ENCODE peak calls at places on chromosome 9, in four cellular contexts. D, U, N and R are unnamed samples.
A peak's percentile ranks its signal among the peaks of the same experiment; 100 is the strongest.

GRCh38 chr9:7983361-7983974 is 183.9 kb upstream of the DMAC1 start:
- DNase-seq in D (no peak), N (no peak), U (no peak), R (no peak)

GRCh38 chr9:131111854-131112311 is 13.5 kb upstream of the NUP214 start:
- DNase-seq in D (no peak), N (no peak), U (no peak), R (peak; percentile 87)

GRCh38 chr9:76987594-76988200 is 31.8 kb upstream of the FOXB2 start:
- DNase-seq in D (peak; percentile 65), N (no peak), U (no peak), R (peak; percentile 64)

GRCh38 chr9:95409650-95410426 is 92.3 kb upstream of the FANCC start:
- DNase-seq in D (peak; percentile 84), U (no peak), N (no peak), R (no peak)

GRCh38 chr9:118034701-118035100 is 330.5 kb downstream of the TLR4 start:
- DNase-seq in D (no peak), N (no peak), U (no peak), R (no peak)

GRCh38 chr9:801399-802071 is 40.0 kb upstream of the DMRT1 start:
- DNase-seq in U (no peak), N (no peak), D (peak; percentile 15), R (no peak)

GRCh38 chr9:123402981-123403509 is 47.0 kb downstream of the CRB2 start:
- DNase-seq in D (no peak), N (no peak), U (no peak), R (no peak)

GRCh38 chr9:13933268-13933656 is 380.7 kb downstream of the NFIB start:
- DNase-seq in D (no peak), U (no peak), N (no peak), R (no peak)

GRCh38 chr9:82466616-82467251 is 478.2 kb downstream of the SPATA31D1 start:
- DNase-seq in U (no peak), D (peak; percentile 18), N (no peak), R (peak; percentile 45)

GRCh38 chr9:105969672-105970071 is 275.3 kb downstream of the TMEM38B start:
- DNase-seq in U (no peak), D (no peak), N (no peak), R (no peak)

GRCh38 chr9:79687131-79687447 is 115.3 kb downstream of the TLE4 start:
- DNase-seq in D (peak; percentile 21), U (no peak), N (peak; percentile 26), R (no peak)

GRCh38 chr9:42388846-42389245 is 205.4 kb downstream of the SPATA31A6 start:
- DNase-seq in U (no peak), D (no peak), N (no peak), R (peak; percentile 57)

GRCh38 chr9:94949330-94949729 is 222.8 kb downstream of the AOPEP start:
- DNase-seq in U (no peak), N (no peak), D (no peak), R (peak; percentile 56)

GRCh38 chr9:88092699-88093359 is 45.4 kb downstream of the SPATA31C2 start:
- DNase-seq in U (no peak), D (no peak), N (no peak), R (no peak)

GRCh38 chr9:105994970-105995369 is 300.6 kb downstream of the TMEM38B start:
- DNase-seq in U (no peak), N (no peak), D (peak; percentile 2), R (no peak)

GRCh38 chr9:818958-819357 is 22.5 kb upstream of the DMRT1 start:
- DNase-seq in D (no peak), N (no peak), U (no peak), R (no peak)

GRCh38 chr9:27408523-27408922 is 111.6 kb upstream of the EQTN start:
- DNase-seq in N (no peak), U (no peak), D (no peak), R (no peak)

GRCh38 chr9:88852794-88853193 is 138.5 kb upstream of the S1PR3 start:
- DNase-seq in N (no peak), U (no peak), D (peak; percentile 94), R (no peak)

GRCh38 chr9:112332977-112333638 is at the start of gene PTBP3:
- DNase-seq in U (peak; percentile 76), N (peak; percentile 74), D (peak; percentile 83), R (peak; percentile 79)

GRCh38 chr9:112333639-112334318 is 360 bp upstream of the PTBP3 start:
- DNase-seq in N (peak; percentile 86), D (peak; percentile 99), U (peak; percentile 87), R (peak; percentile 98)

GRCh38 chr9:112332272-112332671 is 1.1 kb downstream of the PTBP3 start:
- DNase-seq in N (no peak), U (peak; percentile 14), D (peak; percentile 36), R (no peak)

GRCh38 chr9:112332674-112332976 is 794 bp downstream of the PTBP3 start:
- DNase-seq in D (no peak), U (no peak), N (no peak), R (no peak)

DNA sequence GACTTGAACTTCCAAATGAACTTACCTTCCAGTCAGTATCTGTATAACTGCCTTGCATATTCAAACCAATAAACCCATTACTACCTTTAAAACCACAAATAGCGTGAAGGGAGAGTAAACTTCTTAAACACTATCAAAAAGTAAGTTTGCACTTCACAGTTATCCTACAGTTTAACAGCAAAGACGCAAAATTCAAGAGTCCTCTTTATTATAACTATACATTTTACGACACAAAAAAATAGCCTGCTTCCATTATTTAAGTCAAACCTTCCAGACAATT is 1.8 kb downstream of the PTBP3 start:
- DNase-seq in D (no peak), U (peak; percentile 6), N (no peak), R (no peak)
- H3K4me3 ChIP-seq in D (peak overlapping the region; percentile 97), U (peak overlapping the region; percentile 96), N (peak overlapping the region; percentile 81), R (peak overlapping the region; percentile 6)

DNA sequence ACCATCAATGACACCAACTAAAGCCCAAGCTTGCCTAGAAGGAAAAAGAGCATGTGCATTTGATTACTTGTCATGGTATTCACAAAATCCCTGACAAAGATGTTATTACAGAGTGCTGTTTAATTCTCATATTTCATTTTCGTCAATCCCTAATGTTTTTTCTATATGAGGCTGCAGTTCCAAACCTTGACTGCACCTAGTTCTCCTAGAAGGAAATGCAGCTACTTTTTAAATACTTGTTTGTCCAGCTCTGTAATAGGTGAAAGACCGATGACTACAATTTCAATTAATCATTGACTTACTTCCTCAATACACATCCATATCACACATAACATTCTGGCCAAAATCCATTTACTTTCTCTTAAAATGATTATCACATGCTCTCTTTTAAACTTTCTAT is 28.1 kb downstream of the CEMIP2 start:
- DNase-seq in U (no peak), D (no peak), N (no peak), R (no peak)
- H3K36me3 ChIP-seq in U (peaks cover 75% of the 10 kb centered on the region), D (peaks cover 15% of the 10 kb centered on the region), N (peaks cover 16% of the 10 kb centered on the region), R (peaks cover 2% of the 10 kb centered on the region)

DNA sequence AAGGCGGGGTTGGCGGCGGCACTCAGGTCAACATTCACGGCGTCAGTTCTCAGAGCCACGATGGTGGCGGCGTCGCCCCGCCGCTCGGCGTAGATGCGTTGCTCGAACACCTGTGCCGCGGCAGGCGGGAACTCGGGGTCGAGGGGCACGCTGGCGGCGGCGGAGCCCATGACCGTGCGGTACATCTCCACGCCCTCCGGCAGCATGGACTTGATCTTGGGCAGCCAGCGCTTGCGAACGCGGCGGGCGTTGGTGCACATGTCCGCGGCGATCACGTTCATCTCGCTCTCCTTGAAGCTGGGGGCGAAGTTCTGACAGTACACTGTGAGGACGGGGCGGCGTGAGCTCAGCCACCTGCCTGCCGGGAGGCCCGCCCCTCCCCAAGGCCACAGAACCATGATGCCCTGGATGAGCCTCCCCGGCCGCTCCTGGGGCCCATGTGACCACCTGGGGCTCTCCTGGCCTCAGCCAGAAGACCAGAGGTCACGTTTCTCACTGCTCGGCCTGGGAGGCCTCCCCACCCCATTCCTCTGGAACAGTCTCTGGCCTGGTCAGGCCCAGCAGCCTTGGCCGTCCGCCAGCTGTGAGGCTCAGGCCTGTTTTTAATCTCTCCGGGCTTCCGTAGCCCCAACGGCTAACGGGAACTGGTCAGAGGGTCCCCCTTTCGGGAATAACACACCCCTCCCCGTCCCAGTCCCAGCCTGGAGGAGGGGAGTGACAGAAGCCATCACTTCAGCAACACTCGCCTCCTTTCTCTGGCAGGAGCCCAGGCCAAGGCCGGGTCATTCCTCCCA is 50.7 kb upstream of the UBAC1 start:
- DNase-seq in U (no peak), N (no peak), D (peak; percentile 37), R (peak; percentile 82)
- H3K4me3 ChIP-seq in U (no peak overlapping the region), N (no peak overlapping the region), D (no peak overlapping the region), R (no peak overlapping the region)

DNA sequence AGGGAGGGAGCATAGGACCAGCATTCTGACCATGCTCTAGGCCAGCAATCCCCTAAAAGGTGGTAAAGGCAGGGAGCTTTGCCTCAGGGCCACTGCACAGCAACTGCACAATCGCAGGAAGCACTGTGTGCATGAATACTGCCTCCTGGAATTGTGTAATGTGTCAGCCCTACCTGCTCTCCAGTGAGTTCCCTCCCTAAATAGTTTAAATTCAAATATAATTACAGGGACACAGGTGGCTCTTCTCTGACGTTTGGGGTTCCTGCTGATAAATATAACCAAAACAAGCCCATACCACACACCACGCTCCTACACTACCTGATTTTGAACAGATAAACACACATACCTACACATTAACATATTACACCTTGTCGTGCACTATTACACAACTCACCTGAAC is 9.0 kb downstream of the BAG1 start:
- DNase-seq in D (no peak), N (no peak), U (no peak), R (no peak)
- H3K36me3 ChIP-seq in D (peaks cover 39% of the 10 kb centered on the region), N (peaks cover 48% of the 10 kb centered on the region), U (peaks cover 79% of the 10 kb centered on the region), R (peaks cover 48% of the 10 kb centered on the region)

GRCh38 chr9:93865716-93866115 is 89.4 kb downstream of the BARX1 start:
- DNase-seq in U (no peak), D (no peak), N (no peak), R (peak; percentile 34)
- H3K4me3 ChIP-seq in U (no peak overlapping the region), D (no peak overlapping the region), N (no peak overlapping the region), R (no peak overlapping the region)

DNA sequence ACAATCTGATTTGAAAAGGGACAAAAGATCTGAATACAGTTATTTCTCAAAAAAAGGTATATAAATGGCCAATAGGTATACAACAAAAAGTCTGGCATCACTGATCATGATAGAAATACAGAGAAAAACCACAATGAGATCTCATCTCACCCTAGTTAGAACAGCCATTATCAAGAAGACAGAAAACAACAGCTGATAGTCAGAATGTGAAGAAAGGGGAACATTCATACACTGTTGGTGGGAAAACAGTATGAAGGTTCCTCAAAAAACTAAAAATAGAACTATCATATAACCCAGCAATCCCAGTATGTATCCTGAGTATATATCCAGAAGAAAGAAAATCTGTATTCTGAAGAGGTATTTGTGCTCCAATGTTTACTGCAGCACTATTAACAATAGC is 75.7 kb upstream of the OR2K2 start:
- DNase-seq in N (no peak), D (no peak), U (no peak), R (no peak)
- H3K36me3 ChIP-seq in N (peaks cover 35% of the 10 kb centered on the region), D (peaks cover 89% of the 10 kb centered on the region), U (peaks cover 89% of the 10 kb centered on the region), R (peaks cover 9% of the 10 kb centered on the region)

GRCh38 chr9:93126825-93127368 is 7.2 kb downstream of the NINJ1 start:
- DNase-seq in U (no peak), N (no peak), D (no peak), R (peak; percentile 88)
- H3K4me3 ChIP-seq in U (no peak overlapping the region), N (no peak overlapping the region), D (no peak overlapping the region), R (no peak overlapping the region)